ENCODE peak calls at places on chromosomes 11 and 22, in five cellular contexts. X is trophoblast cell, Q is A549, U is right cardiac atrium, M is Peyer's patch. F is an unnamed sample.

GRCh38 chr11:124844664-124845079 is 20.6 kb upstream of the ROBO3 start:
- DNase-seq in U (no peak), Q (no peak), X (no peak), M (no peak), F (no peak)

GRCh38 chr11:65988791-65989592 is 13.0 kb downstream of the EIF1AD start:
- DNase-seq in U (peak; percentile 92), M (peak; percentile 93), Q (peak; percentile 96), X (peak; percentile 98), F (peak; percentile 87)

GRCh38 chr11:43576834-43577521 is 103.6 kb upstream of the HSD17B12 start:
- DNase-seq in X (peak; percentile 63), M (no peak), U (peak; percentile 73), Q (peak; percentile 62), F (peak; percentile 40)

GRCh38 chr22:47624277-47625012 is 862.0 kb downstream of the TBC1D22A start:
- DNase-seq in Q (no peak), M (no peak), X (no peak), U (no peak), F (no peak)

GRCh38 chr11:128472128-128473110 is 114.9 kb downstream of the ETS1 start:
- DNase-seq in M (no peak), U (no peak), Q (no peak), X (no peak), F (no peak)

GRCh38 chr11:43925932-43926505 is 16.4 kb upstream of the C11orf96 start:
- DNase-seq in X (no peak), M (no peak), U (peak; percentile 68), Q (no peak), F (no peak)

GRCh38 chr11:57406337-57406904 is 16.0 kb upstream of the PRG2 start:
- DNase-seq in X (peak; percentile 65), M (no peak), U (peak; percentile 67), Q (no peak), F (no peak)

GRCh38 chr22:45612451-45612901 is 59.2 kb upstream of the ATXN10 start:
- DNase-seq in X (peak; percentile 72), M (no peak), U (peak; percentile 85), Q (no peak), F (peak; percentile 82)

GRCh38 chr22:38417252-38418060 is 37.5 kb downstream of the KCNJ4 start:
- DNase-seq in U (no peak), M (no peak), Q (no peak), X (no peak), F (no peak)

GRCh38 chr11:7543302-7543701 is 29.5 kb downstream of the PPFIBP2 start:
- DNase-seq in Q (no peak), X (no peak), U (no peak), M (no peak), F (no peak)

GRCh38 chr11:126592496-126593410 is 237.3 kb downstream of the ST3GAL4 start:
- DNase-seq in U (no peak), X (no peak), Q (no peak), M (no peak), F (no peak)

GRCh38 chr11:118380571-118380970 is 20.8 kb upstream of the ATP5MG start:
- DNase-seq in X (no peak), Q (no peak), U (no peak), M (no peak), F (no peak)

GRCh38 chr11:1338201-1339065 is 29.0 kb upstream of the TOLLIP start:
- DNase-seq in U (no peak), Q (no peak), M (no peak), X (no peak), F (no peak)

GRCh38 chr11:27658535-27659236 is 41.6 kb downstream of the BDNF start:
- DNase-seq in Q (no peak), U (no peak), X (no peak), M (no peak), F (no peak)

GRCh38 chr11:126129681-126130671 is 67.3 kb upstream of the CDON start:
- DNase-seq in Q (no peak), X (peak; percentile 6), M (no peak), U (no peak), F (peak; percentile 84)

GRCh38 chr22:35258144-35258988 is 1.1 kb downstream of the HMGXB4 start:
- DNase-seq in X (peak; percentile 7), Q (peak; percentile 10), U (no peak), M (peak; percentile 17), F (peak; percentile 68)

GRCh38 chr11:132054822-132055221 is 684.4 kb downstream of the NTM start:
- DNase-seq in U (no peak), X (no peak), M (no peak), Q (no peak), F (peak; percentile 5)

GRCh38 chr11:5564259-5565019 is 16.1 kb upstream of the OR52H1 start:
- DNase-seq in U (no peak), Q (no peak), X (peak; percentile 47), M (no peak), F (no peak)

GRCh38 chr11:76385903-76386302 is 4.8 kb downstream of the GVQW3 start:
- DNase-seq in X (no peak), Q (no peak), M (no peak), U (no peak), F (no peak)

GRCh38 chr11:57325735-57326048 is 940 bp upstream of the TNKS1BP1 start:
- DNase-seq in M (no peak), Q (peak; percentile 37), U (peak; percentile 85), X (peak; percentile 45), F (no peak)

GRCh38 chr11:47918882-47919495 is 61.4 kb upstream of the PTPRJ start:
- DNase-seq in M (no peak), U (peak; percentile 34), Q (no peak), X (peak; percentile 27), F (no peak)

GRCh38 chr11:48103621-48104561 is 112.7 kb upstream of the OR4B1 start:
- DNase-seq in U (no peak), Q (peak; percentile 63), M (peak; percentile 12), X (no peak), F (no peak)

GRCh38 chr11:23590909-23591308 is 730.6 kb upstream of the CCDC179 start:
- DNase-seq in M (no peak), Q (no peak), U (no peak), X (no peak), F (no peak)

GRCh38 chr11:66371627-66372415 is at the start of gene SLC29A2:
- DNase-seq in M (peak; percentile 76), U (peak; percentile 87), X (peak; percentile 89), Q (peak; percentile 68), F (peak; percentile 69)

DNA sequence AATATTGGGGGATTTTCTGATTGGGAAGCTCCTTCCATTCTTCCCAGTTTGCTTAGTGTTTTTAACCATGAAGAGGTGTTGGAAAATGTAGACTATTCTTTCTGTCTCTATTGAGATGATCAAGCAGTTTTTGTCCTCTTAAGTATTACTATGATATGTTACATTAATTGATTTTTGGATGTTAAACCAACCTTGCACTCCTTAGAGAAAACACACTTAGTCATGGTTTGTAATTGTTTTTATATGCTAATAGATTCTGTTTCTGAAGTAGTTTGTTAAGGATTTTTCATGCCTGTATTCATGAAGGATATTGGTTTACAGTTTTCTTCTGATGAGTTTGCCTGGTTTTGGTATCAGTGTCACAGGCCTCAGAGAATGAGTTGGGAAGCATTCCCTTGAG is 2.0 kb upstream of the NLRP6 start:
- DNase-seq in X (no peak), U (no peak), Q (no peak), M (no peak), F (no peak)
- H3K4me1 ChIP-seq in X (no peaks in the 10 kb centered on the region), U (no peaks in the 10 kb centered on the region), Q (peaks cover 12% of the 10 kb centered on the region), M (peaks cover 22% of the 10 kb centered on the region), F (peaks cover 8% of the 10 kb centered on the region)

GRCh38 chr22:19994851-19995610 is 21.6 kb downstream of the ARVCF start:
- DNase-seq in M (no peak), Q (no peak), X (no peak), U (no peak), F (no peak)

GRCh38 chr22:19997561-19998231 is 18.9 kb downstream of the ARVCF start:
- DNase-seq in Q (no peak), X (no peak), U (peak; percentile 40), M (no peak), F (no peak)

GRCh38 chr22:19993926-19994325 is 22.7 kb downstream of the ARVCF start:
- DNase-seq in U (no peak), M (no peak), Q (no peak), X (no peak), F (no peak)

GRCh38 chr22:19996694-19997384 is 19.8 kb downstream of the ARVCF start:
- DNase-seq in U (peak; percentile 47), X (no peak), Q (no peak), M (no peak), F (no peak)

GRCh38 chr22:19995611-19996339 is 20.8 kb downstream of the ARVCF start:
- DNase-seq in M (no peak), Q (no peak), X (no peak), U (peak; percentile 86), F (no peak)
- H3K27ac ChIP-seq in M (no peak overlapping the region), Q (no peak overlapping the region), X (no peak overlapping the region), U (peak overlapping the region; percentile 9), F (no peak overlapping the region)

GRCh38 chr22:39458443-39459083 is 1.8 kb downstream of the MGAT3 start:
- DNase-seq in U (peak; percentile 20), X (no peak), M (no peak), Q (no peak), F (no peak)
- H3K4me3 ChIP-seq in U (peak overlapping the region; percentile 89), X (peak overlapping the region; percentile 79), M (peak overlapping the region; percentile 75), Q (no peak overlapping the region), F (no peak overlapping the region)

DNA sequence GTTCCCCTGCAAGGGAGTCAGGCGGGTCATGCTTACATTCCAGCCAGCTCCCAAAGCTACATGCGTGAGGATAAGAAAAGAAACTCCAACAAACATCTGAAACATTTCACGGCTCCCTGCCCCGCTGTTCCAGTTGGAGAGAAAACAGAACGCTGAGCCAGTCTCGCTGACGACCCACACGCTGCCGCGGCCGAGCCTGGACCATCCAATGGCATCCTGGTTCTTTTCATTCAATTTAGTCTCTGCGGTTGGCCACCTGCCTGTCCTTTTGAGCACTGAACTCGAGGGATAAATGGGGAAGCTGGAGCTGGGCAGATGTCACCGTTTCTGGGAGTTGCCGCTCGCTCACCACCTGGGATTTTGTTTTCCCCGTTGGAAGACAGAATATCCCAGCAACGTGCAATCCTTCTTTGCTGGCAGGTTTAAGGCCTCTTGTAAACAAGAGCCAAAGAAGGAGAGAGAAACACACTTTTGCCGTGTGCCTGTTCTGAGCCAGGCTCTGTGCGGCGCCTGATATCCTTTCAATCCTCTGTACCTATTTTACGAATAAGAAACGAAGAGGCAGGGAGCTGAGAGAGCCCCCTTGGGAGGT is 45.3 kb upstream of the SHISAL1 start:
- DNase-seq in Q (no peak), M (no peak), U (peak; percentile 89), X (no peak), F (no peak)
- H3K4me1 ChIP-seq in Q (peaks cover 36% of the 10 kb centered on the region), M (no peaks in the 10 kb centered on the region), U (peaks cover 4% of the 10 kb centered on the region), X (peaks cover 10% of the 10 kb centered on the region), F (no peaks in the 10 kb centered on the region)

DNA sequence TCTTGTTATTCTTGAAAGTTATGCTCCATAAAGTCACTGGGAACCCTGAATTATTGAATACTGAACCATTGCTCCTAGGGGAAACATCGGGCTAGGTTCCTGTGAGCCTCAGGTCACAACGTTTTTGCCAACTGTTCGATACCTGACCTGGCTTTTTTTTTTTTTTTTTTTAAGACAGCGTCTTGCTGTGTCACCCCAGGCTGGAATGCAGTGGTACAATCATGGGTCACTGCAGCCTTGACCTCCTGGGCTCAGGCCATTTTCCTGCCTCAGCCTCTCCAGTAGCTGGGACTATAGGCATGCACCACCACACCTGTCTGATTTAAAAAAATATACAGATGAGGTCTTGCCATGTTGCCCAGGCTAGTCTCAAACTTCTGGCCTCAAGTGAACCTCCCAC is 22.5 kb downstream of the LRP5 start:
- DNase-seq in Q (no peak), M (no peak), U (no peak), X (no peak), F (no peak)
- H3K27ac ChIP-seq in Q (no peak overlapping the region), M (no peak overlapping the region), U (no peak overlapping the region), X (no peak overlapping the region), F (no peak overlapping the region)

F was measured in SJCRH30.